ENCODE peak calls at places on chromosomes 6 and 20, in six cellular contexts. S is heart left ventricle, O is GM12878, D is SK-N-SH treated with all-trans-retinoic acid at 6 μM for 48 hours, K is natural killer cell, T is psoas muscle. B is an unnamed sample.

GRCh38 chr20:32585011-32585518 is at the start of gene NOL4L:
- ATAC-seq in T (no peak), O (peak), S (no peak), D (peak), K (peak), B (peak)

GRCh38 chr20:2023151-2023550 is 29.3 kb upstream of the PDYN start:
- ATAC-seq in O (no peak), S (no peak), K (no peak), T (no peak), D (no peak), B (no peak)

GRCh38 chr20:1185781-1186334 is 1.1 kb upstream of the TMEM74B start:
- ATAC-seq in S (no peak), D (peak), K (peak), T (peak), O (peak), B (peak)

GRCh38 chr20:43284481-43284880 is 94.8 kb upstream of the PTPRT start:
- ATAC-seq in T (no peak), O (no peak), S (no peak), D (no peak), K (no peak), B (no peak)

GRCh38 chr6:36938536-36938935 is 16.0 kb upstream of the PI16 start:
- ATAC-seq in O (no peak), D (peak), S (peak), T (no peak), K (no peak), B (no peak)

GRCh38 chr20:57434390-57434700 is 43.1 kb downstream of the RBM38 start:
- ATAC-seq in S (no peak), K (peak), O (no peak), T (no peak), D (no peak), B (no peak)

GRCh38 chr6:28896505-28897392 is 27.0 kb downstream of the TRIM27 start:
- ATAC-seq in O (peak), D (peak), T (peak), S (peak), K (peak), B (peak)

GRCh38 chr20:30593572-30593971 is 663.9 kb upstream of the DEFB115 start:
- ATAC-seq in O (no peak), T (no peak), K (no peak), S (no peak), D (no peak), B (no peak)

B was measured in stimulated activated memory B cell treated with anti-CD40 and anti-IgM and Interleukin-4, amounts not matched to agents 10 μg/mL and 1 μg/mL and 100 μg/mL, for 72 hours.